ENCODE peak calls at places on chromosomes 16 and 17, in six cellular contexts. U, M, T, F, B and L are unnamed samples.

GRCh38 chr17:14301279-14301760 is 439 bp downstream of the HS3ST3B1 start:
- DNase-seq in U (peak; percentile 25), M (no peak), T (no peak), F (peak; percentile 15), B (no peak), L (no peak)

GRCh38 chr16:75007443-75007842 is 8.6 kb downstream of the ZNRF1 start:
- DNase-seq in U (no peak), M (no peak), T (peak; percentile 50), F (no peak), B (no peak), L (no peak)

GRCh38 chr16:23561586-23561985 is 4.1 kb downstream of the UBFD1 start:
- DNase-seq in U (no peak), M (no peak), T (no peak), F (no peak), B (no peak), L (no peak)

GRCh38 chr17:7133424-7133823 is 18.8 kb upstream of the ASGR2 start:
- DNase-seq in U (no peak), M (peak; percentile 74), T (peak; percentile 36), F (peak; percentile 26), B (peak; percentile 81), L (peak; percentile 27)

GRCh38 chr17:58300336-58300735 is 19.6 kb upstream of the MPO start:
- DNase-seq in U (no peak), M (no peak), T (no peak), F (no peak), B (no peak), L (no peak)

GRCh38 chr16:22788190-22788530 is 25.8 kb upstream of the HS3ST2 start:
- DNase-seq in U (no peak), M (no peak), T (no peak), F (no peak), B (no peak), L (no peak)

GRCh38 chr16:30473231-30474061 is 904 bp downstream of the ITGAL start:
- DNase-seq in U (no peak), M (no peak), T (no peak), F (no peak), B (peak; percentile 71), L (no peak)

GRCh38 chr17:59506907-59507726 is 58.3 kb upstream of the DHX40 start:
- DNase-seq in U (no peak), M (no peak), T (no peak), F (no peak), B (no peak), L (peak; percentile 8)

GRCh38 chr16:9092963-9093477 is 1.6 kb downstream of the HAPSTR1 start:
- DNase-seq in U (no peak), M (no peak), T (no peak), F (no peak), B (peak; percentile 45), L (peak; percentile 30)

GRCh38 chr17:70274255-70274654 is 104.9 kb downstream of the KCNJ2 start:
- DNase-seq in U (no peak), M (no peak), T (no peak), F (no peak), B (no peak), L (no peak)

GRCh38 chr16:3553138-3553923 is 23.9 kb downstream of the NLRC3 start:
- DNase-seq in U (no peak), M (peak; percentile 7), T (no peak), F (no peak), B (no peak), L (no peak)

GRCh38 chr16:14501331-14502255 is 128.5 kb downstream of the PARN start:
- DNase-seq in U (peak; percentile 78), M (peak; percentile 92), T (peak; percentile 50), F (peak; percentile 71), B (peak; percentile 53), L (peak; percentile 85)

GRCh38 chr16:84252214-84252613 is 12.4 kb upstream of the KCNG4 start:
- DNase-seq in U (no peak), M (no peak), T (no peak), F (no peak), B (no peak), L (no peak)

GRCh38 chr17:55601874-55602364 is 90.7 kb upstream of the SMIM36 start:
- DNase-seq in U (peak; percentile 40), M (peak; percentile 39), T (no peak), F (peak; percentile 20), B (peak; percentile 31), L (peak; percentile 69)

GRCh38 chr17:64180089-64180488 is 50.1 kb upstream of the ERN1 start:
- DNase-seq in U (no peak), M (no peak), T (no peak), F (no peak), B (peak; percentile 86), L (peak; percentile 88)

GRCh38 chr16:70574595-70575271 is 51.1 kb downstream of the SF3B3 start:
- DNase-seq in U (no peak), M (no peak), T (no peak), F (no peak), B (no peak), L (peak; percentile 21)

GRCh38 chr17:74812109-74812864 is 36.1 kb upstream of the NAT9 start:
- DNase-seq in U (no peak), M (no peak), T (no peak), F (no peak), B (peak; percentile 34), L (no peak)

GRCh38 chr17:41785091-41785875 is 1.2 kb downstream of the JUP start:
- DNase-seq in U (no peak), M (no peak), T (no peak), F (peak; percentile 45), B (peak; percentile 93), L (peak; percentile 83)

GRCh38 chr16:57446530-57447141 is 549 bp downstream of the CIAPIN1 start:
- DNase-seq in U (peak; percentile 35), M (no peak), T (no peak), F (peak; percentile 33), B (peak; percentile 65), L (peak; percentile 43)

GRCh38 chr17:34781571-34782108 is 179.6 kb downstream of the CCT6B start:
- DNase-seq in U (no peak), M (no peak), T (no peak), F (no peak), B (no peak), L (no peak)

GRCh38 chr17:6549384-6550036 is 6.8 kb downstream of the PITPNM3 start:
- DNase-seq in U (no peak), M (no peak), T (no peak), F (no peak), B (no peak), L (no peak)

GRCh38 chr16:77738706-77739105 is 16.4 kb downstream of the NUDT7 start:
- DNase-seq in U (no peak), M (no peak), T (no peak), F (no peak), B (no peak), L (no peak)

GRCh38 chr16:62036101-62036806 is at the start of gene CDH8:
- DNase-seq in U (no peak), M (no peak), T (no peak), F (no peak), B (no peak), L (no peak)

DNA sequence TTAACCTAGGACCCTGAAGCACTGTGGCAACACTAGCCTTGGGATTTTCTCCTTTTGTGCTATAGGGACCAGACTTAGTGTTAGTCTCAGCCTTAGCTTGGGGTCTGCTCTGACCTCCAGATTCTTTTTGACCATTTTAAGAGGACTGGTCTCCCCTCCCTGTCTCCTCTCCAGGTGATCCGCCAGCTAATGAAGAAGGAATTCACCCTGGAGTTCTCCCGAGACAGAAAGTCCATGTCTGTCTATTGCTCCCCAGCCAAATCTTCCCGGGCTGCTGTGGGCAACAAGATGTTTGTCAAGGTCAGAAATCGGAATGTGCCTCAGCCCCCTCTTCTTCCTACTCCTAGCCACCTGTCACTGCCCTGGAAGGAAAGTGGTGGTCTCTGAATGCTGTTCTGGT is 19.5 kb downstream of the ATP2A1 start:
- DNase-seq in U (no peak), M (no peak), T (no peak), F (no peak), B (no peak), L (no peak)
- TF ChIP-seq MYC in U (no peak), M (no peak), T (no peak), F (no peak), B (no peak), L (no peak)

DNA sequence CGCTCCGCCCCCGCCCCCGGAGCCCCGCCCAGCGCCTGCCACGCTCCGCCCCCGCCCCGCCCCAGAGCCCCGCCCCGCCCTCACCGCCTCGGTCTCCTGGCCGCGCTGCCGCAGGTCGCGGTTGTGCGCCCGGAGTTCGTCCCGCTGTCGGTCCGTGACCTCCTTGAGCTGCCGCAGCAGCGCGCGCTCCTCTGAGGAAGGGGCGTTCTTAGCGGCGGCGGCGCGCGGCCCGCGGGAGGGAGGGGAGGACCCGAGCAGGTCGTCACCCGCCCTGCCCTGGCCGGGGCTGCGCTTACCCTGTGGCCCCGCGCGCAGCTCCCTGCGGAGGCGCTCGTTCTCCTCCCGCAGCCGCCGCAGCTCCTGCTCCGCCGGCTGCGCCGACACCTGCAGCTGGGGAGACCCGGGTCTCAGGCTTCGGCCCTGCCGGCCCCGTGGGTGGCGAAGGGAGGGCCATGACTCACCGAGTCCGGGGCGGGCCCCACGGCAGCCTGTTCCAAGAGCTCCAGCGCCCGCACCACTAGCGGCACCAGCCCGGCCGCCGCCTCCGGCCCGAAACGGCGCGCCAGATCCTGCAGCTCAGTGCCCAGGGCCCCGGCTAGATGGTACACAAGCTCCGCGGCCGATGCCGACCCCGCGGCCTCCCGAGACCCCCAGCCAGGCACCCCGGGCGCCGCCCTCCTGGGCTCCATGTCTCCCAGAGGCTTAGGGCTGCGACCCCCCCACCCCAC is 386 bp downstream of the RILP start:
- DNase-seq in U (peak; percentile 78), M (peak; percentile 64), T (no peak), F (peak; percentile 72), B (peak; percentile 87), L (peak; percentile 87)
- TF ChIP-seq POLR2A in U (peak; percentile 85), M (peak; percentile 47), T (peak; percentile 73), F (peak; percentile 85), B (no peak), L (no peak)

DNA sequence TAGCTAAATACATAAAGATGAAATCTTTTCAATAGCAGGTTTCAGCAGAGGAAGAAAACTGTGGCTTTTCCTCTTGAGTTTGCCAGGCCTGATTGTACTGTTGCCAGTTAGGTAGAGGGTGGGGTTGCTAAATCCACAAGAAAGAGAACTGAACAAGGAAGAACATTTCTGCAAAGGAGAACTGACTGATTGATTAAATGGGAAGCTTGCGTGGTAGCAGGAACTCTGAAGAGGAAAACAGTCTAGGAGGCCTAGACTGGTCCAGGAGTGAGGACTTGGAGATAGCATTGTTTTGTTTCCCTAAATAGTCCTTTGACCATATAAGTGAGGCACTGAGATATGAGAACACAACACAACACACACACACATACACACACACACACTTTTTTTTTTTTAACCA is 18.8 kb downstream of the LRRC36 start:
- DNase-seq in U (no peak), M (no peak), T (no peak), F (no peak), B (no peak), L (no peak)
- TF ChIP-seq MYC in U (no peak), M (no peak), T (no peak), F (no peak), B (no peak), L (no peak)

GRCh38 chr17:67439269-67439668 is 62.2 kb downstream of the PITPNC1 start:
- DNase-seq in U (no peak), M (no peak), T (no peak), F (no peak), B (no peak), L (no peak)

GRCh38 chr17:67442787-67443624 is 65.9 kb downstream of the PITPNC1 start:
- DNase-seq in U (no peak), M (no peak), T (no peak), F (no peak), B (no peak), L (peak; percentile 91)

GRCh38 chr17:67438669-67439068 is 61.6 kb downstream of the PITPNC1 start:
- DNase-seq in U (no peak), M (no peak), T (no peak), F (no peak), B (no peak), L (no peak)

GRCh38 chr17:67440311-67441051 is 63.4 kb downstream of the PITPNC1 start:
- DNase-seq in U (no peak), M (no peak), T (no peak), F (no peak), B (peak; percentile 24), L (no peak)

GRCh38 chr17:67441052-67441738 is 64.1 kb downstream of the PITPNC1 start:
- DNase-seq in U (peak; percentile 81), M (peak; percentile 38), T (no peak), F (no peak), B (peak; percentile 74), L (peak; percentile 64)
- TF ChIP-seq POLR2A in U (no peak), M (no peak), T (no peak), F (no peak), B (no peak), L (no peak)